ENCODE peak calls at places on chromosomes 2 and 18, in four cellular contexts. One of them, this sample, is unnamed.

GRCh38 chr2:160928854-160929301 is 231.3 kb upstream of the TANK start:
- DNase-seq in CD8-positive, alpha-beta memory T cell: no peak
- DNase-seq in GM23248: peak
- DNase-seq in right lobe of liver: no peak
- DNase-seq in this sample: no peak

GRCh38 chr2:129771606-129772598 is 207.6 kb upstream of the RAB6C start:
- DNase-seq in right lobe of liver: no peak
- DNase-seq in CD8-positive, alpha-beta memory T cell: no peak
- DNase-seq in GM23248: no peak
- DNase-seq in this sample: no peak

GRCh38 chr18:48636436-48636835 is 97.6 kb downstream of the CTIF start:
- DNase-seq in CD8-positive, alpha-beta memory T cell: no peak
- DNase-seq in GM23248: no peak
- DNase-seq in right lobe of liver: no peak
- DNase-seq in this sample: peak

GRCh38 chr18:61474918-61475317 is 141.7 kb downstream of the CDH20 start:
- DNase-seq in GM23248: no peak
- DNase-seq in right lobe of liver: no peak
- DNase-seq in CD8-positive, alpha-beta memory T cell: no peak
- DNase-seq in this sample: no peak

GRCh38 chr2:226625951-226626350 is 173.7 kb downstream of the IRS1 start:
- DNase-seq in right lobe of liver: no peak
- DNase-seq in GM23248: no peak
- DNase-seq in CD8-positive, alpha-beta memory T cell: no peak
- DNase-seq in this sample: no peak

GRCh38 chr2:74843371-74844298 is 9.7 kb downstream of the HK2 start:
- DNase-seq in GM23248: peak
- DNase-seq in right lobe of liver: no peak
- DNase-seq in CD8-positive, alpha-beta memory T cell: no peak
- DNase-seq in this sample: no peak

GRCh38 chr18:3457261-3457724 is 7.3 kb downstream of the TGIF1 start:
- DNase-seq in CD8-positive, alpha-beta memory T cell: no peak
- DNase-seq in right lobe of liver: no peak
- DNase-seq in GM23248: no peak
- DNase-seq in this sample: no peak

GRCh38 chr2:216327447-216327846 is 44.8 kb downstream of the MARCHF4 start:
- DNase-seq in CD8-positive, alpha-beta memory T cell: no peak
- DNase-seq in GM23248: no peak
- DNase-seq in right lobe of liver: no peak
- DNase-seq in this sample: no peak

GRCh38 chr18:48942554-48943261 is 8.1 kb downstream of the SMAD7 start:
- DNase-seq in CD8-positive, alpha-beta memory T cell: no peak
- DNase-seq in right lobe of liver: peak
- DNase-seq in GM23248: peak
- DNase-seq in this sample: peak

GRCh38 chr2:95361216-95361980 is 41.1 kb upstream of the FAHD2A start:
- DNase-seq in GM23248: no peak
- DNase-seq in right lobe of liver: peak
- DNase-seq in CD8-positive, alpha-beta memory T cell: no peak
- DNase-seq in this sample: peak

GRCh38 chr2:19355416-19355821 is 3.0 kb downstream of the OSR1 start:
- DNase-seq in GM23248: peak
- DNase-seq in right lobe of liver: no peak
- DNase-seq in CD8-positive, alpha-beta memory T cell: no peak
- DNase-seq in this sample: no peak

GRCh38 chr2:26582890-26583289 is 58.3 kb downstream of the CIB4 start:
- DNase-seq in right lobe of liver: no peak
- DNase-seq in GM23248: no peak
- DNase-seq in CD8-positive, alpha-beta memory T cell: no peak
- DNase-seq in this sample: peak

GRCh38 chr2:46494596-46494995 is 15.2 kb downstream of the TMEM247 start:
- DNase-seq in CD8-positive, alpha-beta memory T cell: no peak
- DNase-seq in GM23248: no peak
- DNase-seq in right lobe of liver: no peak
- DNase-seq in this sample: no peak
- H3K27ac ChIP-seq in CD8-positive, alpha-beta memory T cell: no peak
- H3K27ac ChIP-seq in GM23248: no peak
- H3K27ac ChIP-seq in right lobe of liver: no peak
- H3K27ac ChIP-seq in this sample: no peak

DNA sequence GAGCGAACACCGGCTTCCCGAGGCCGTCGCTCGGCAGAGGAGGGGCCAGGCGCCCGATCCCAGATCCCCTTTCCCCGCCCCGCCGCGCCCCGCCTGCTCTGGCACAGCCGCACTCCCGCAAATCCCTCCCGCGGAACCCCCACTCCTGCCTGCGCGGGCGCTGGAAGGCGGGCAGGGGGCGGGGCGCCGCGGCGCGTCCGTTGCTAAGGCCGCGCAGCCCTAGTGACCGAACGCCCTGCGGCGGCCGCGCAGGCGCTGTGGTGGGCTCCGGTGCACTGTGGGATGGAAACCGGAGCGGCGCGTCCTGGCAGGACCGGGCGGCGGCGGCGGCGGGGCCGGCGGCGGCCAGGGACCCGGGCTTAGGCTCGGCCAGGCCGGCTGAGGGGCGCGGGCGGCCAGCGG is at the start of gene TRAF3IP1:
- DNase-seq in GM23248: peak
- DNase-seq in right lobe of liver: peak
- DNase-seq in CD8-positive, alpha-beta memory T cell: peak
- DNase-seq in this sample: peak
- H3K4me3 ChIP-seq in GM23248: peak
- H3K4me3 ChIP-seq in right lobe of liver: peak
- H3K4me3 ChIP-seq in CD8-positive, alpha-beta memory T cell: peak
- H3K4me3 ChIP-seq in this sample: peak

GRCh38 chr18:22322251-22322691 is 95.4 kb downstream of the CTAGE1 start:
- DNase-seq in CD8-positive, alpha-beta memory T cell: no peak
- DNase-seq in GM23248: no peak
- DNase-seq in right lobe of liver: no peak
- DNase-seq in this sample: no peak

GRCh38 chr18:22320736-22321135 is 97.0 kb downstream of the CTAGE1 start:
- DNase-seq in GM23248: no peak
- DNase-seq in right lobe of liver: no peak
- DNase-seq in CD8-positive, alpha-beta memory T cell: no peak
- DNase-seq in this sample: no peak

GRCh38 chr18:22325396-22325795 is 92.3 kb downstream of the CTAGE1 start:
- DNase-seq in right lobe of liver: no peak
- DNase-seq in GM23248: no peak
- DNase-seq in CD8-positive, alpha-beta memory T cell: no peak
- DNase-seq in this sample: no peak

GRCh38 chr18:22320155-22320554 is 97.6 kb downstream of the CTAGE1 start:
- DNase-seq in CD8-positive, alpha-beta memory T cell: no peak
- DNase-seq in GM23248: no peak
- DNase-seq in right lobe of liver: no peak
- DNase-seq in this sample: no peak

GRCh38 chr18:22324191-22325131 is 93.3 kb downstream of the CTAGE1 start:
- DNase-seq in CD8-positive, alpha-beta memory T cell: no peak
- DNase-seq in right lobe of liver: no peak
- DNase-seq in GM23248: peak
- DNase-seq in this sample: peak
- H3K27ac ChIP-seq in CD8-positive, alpha-beta memory T cell: no peak
- H3K27ac ChIP-seq in right lobe of liver: no peak
- H3K27ac ChIP-seq in GM23248: no peak
- H3K27ac ChIP-seq in this sample: peak

DNA sequence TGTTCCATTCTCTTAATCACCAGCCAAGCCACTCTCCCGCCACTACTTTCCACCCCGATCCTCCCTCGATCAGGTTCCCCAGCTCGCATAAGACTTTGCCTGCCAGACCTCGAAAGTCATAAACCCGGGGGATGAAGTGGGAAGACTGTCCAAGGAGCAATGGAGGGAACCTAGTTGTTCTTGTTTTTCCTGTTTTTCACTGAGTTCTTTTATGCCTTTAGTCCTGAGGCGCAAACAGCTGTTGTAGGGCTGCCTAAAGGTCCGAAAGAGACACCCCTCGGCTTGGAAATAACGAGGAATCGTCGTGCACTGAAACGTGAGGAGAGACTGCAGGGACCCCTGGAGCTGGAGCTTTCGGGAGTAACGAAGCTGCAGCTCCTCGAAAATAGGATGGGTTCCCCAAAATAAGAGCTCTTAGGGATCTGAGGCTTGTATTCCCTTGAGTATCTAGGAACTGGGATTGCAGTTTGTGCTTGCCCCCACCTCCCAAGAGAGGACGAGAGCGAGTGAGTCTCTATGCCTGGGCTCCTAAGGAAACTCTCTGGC is 1.7 kb upstream of the HOXD12 start:
- DNase-seq in GM23248: no peak
- DNase-seq in CD8-positive, alpha-beta memory T cell: no peak
- DNase-seq in right lobe of liver: no peak
- DNase-seq in this sample: no peak
- H3K4me3 ChIP-seq in GM23248: peak
- H3K4me3 ChIP-seq in CD8-positive, alpha-beta memory T cell: no peak
- H3K4me3 ChIP-seq in right lobe of liver: no peak
- H3K4me3 ChIP-seq in this sample: no peak

GRCh38 chr2:66436546-66436945 is 1.6 kb downstream of the MEIS1 start:
- DNase-seq in GM23248: peak
- DNase-seq in CD8-positive, alpha-beta memory T cell: no peak
- DNase-seq in right lobe of liver: no peak
- DNase-seq in this sample: no peak

GRCh38 chr2:66437055-66437454 is 2.1 kb downstream of the MEIS1 start:
- DNase-seq in CD8-positive, alpha-beta memory T cell: no peak
- DNase-seq in right lobe of liver: no peak
- DNase-seq in GM23248: peak
- DNase-seq in this sample: no peak

GRCh38 chr2:66434679-66435548 is at the start of gene MEIS1:
- DNase-seq in CD8-positive, alpha-beta memory T cell: no peak
- DNase-seq in GM23248: peak
- DNase-seq in right lobe of liver: peak
- DNase-seq in this sample: peak

GRCh38 chr2:66435549-66435875 is 587 bp downstream of the MEIS1 start:
- DNase-seq in right lobe of liver: no peak
- DNase-seq in GM23248: peak
- DNase-seq in CD8-positive, alpha-beta memory T cell: no peak
- DNase-seq in this sample: no peak

DNA sequence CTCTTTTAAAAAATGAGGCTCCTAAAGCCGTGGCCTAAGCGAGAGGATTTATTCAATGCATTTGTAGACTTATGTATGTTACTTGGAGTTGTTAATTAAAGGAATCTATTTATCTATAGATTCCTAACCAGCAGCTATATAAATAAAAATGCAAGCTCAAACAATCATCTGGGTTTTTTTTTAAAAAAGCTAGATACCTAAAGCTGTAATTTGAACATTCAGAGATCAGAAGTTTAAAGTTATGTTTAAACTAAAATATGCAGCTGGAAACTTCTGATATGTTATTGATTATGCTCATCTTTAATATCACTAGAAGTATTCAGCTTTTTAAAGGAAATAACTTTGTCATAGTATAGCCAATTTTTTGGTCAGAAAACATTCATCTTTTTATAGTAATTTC is 1.0 kb downstream of the MEIS1 start:
- DNase-seq in GM23248: no peak
- DNase-seq in CD8-positive, alpha-beta memory T cell: no peak
- DNase-seq in right lobe of liver: no peak
- DNase-seq in this sample: no peak
- H3K27ac ChIP-seq in GM23248: peak
- H3K27ac ChIP-seq in CD8-positive, alpha-beta memory T cell: peak
- H3K27ac ChIP-seq in right lobe of liver: peak
- H3K27ac ChIP-seq in this sample: peak

DNA sequence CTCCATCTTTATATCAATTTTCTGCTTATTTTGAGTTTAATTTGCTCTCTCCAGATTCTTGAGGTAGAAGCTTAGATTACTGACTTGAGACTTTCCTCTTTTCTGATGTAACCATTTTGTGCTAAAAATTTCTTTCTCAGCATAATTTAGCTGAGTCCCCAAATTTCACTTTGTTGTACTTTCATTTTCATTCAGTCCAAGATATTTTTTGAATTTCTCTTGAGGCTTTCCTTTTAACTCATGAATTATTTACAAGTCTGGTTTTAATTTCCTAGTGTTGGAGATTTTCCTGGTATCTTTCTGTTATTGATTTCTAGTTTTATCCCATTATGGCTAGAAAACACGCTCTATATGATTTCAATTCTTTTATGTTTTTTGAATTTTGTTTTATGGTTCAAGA is 144.7 kb upstream of the PGAP1 start:
- DNase-seq in CD8-positive, alpha-beta memory T cell: no peak
- DNase-seq in GM23248: no peak
- DNase-seq in right lobe of liver: no peak
- DNase-seq in this sample: no peak
- H3K4me3 ChIP-seq in CD8-positive, alpha-beta memory T cell: no peak
- H3K4me3 ChIP-seq in GM23248: no peak
- H3K4me3 ChIP-seq in right lobe of liver: no peak
- H3K4me3 ChIP-seq in this sample: no peak

DNA sequence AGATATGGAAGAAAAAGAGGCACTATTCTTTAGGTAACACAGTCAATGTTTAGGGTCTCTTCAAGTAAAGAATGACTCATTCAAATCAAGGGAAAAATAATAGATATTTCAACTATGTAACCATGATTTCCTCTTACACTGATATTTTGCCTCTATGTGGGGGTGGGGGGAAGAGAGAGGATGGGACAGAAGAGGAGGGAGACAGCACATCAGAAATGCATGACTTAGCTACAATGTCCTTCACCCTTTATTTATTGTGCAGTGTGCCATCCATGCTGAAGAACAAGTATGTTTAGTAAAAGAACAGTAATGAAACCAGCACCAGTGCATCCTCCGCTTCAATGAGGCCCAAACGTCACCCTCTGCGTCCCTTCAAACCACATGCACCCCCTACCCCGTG is 204.8 kb downstream of the HDAC4 start:
- DNase-seq in GM23248: no peak
- DNase-seq in CD8-positive, alpha-beta memory T cell: no peak
- DNase-seq in right lobe of liver: no peak
- DNase-seq in this sample: peak
- H3K27ac ChIP-seq in GM23248: no peak
- H3K27ac ChIP-seq in CD8-positive, alpha-beta memory T cell: no peak
- H3K27ac ChIP-seq in right lobe of liver: no peak
- H3K27ac ChIP-seq in this sample: no peak

GRCh38 chr2:105394951-105395611 is 3.8 kb downstream of the FHL2 start:
- DNase-seq in CD8-positive, alpha-beta memory T cell: no peak
- DNase-seq in right lobe of liver: no peak
- DNase-seq in GM23248: peak
- DNase-seq in this sample: no peak

GRCh38 chr2:105396254-105397024 is 2.4 kb downstream of the FHL2 start:
- DNase-seq in CD8-positive, alpha-beta memory T cell: no peak
- DNase-seq in GM23248: peak
- DNase-seq in right lobe of liver: no peak
- DNase-seq in this sample: no peak

GRCh38 chr2:105397025-105397722 is 1.7 kb downstream of the FHL2 start:
- DNase-seq in CD8-positive, alpha-beta memory T cell: no peak
- DNase-seq in right lobe of liver: no peak
- DNase-seq in GM23248: peak
- DNase-seq in this sample: no peak

GRCh38 chr2:105393373-105394055 is 5.3 kb downstream of the FHL2 start:
- DNase-seq in GM23248: peak
- DNase-seq in CD8-positive, alpha-beta memory T cell: no peak
- DNase-seq in right lobe of liver: no peak
- DNase-seq in this sample: no peak

DNA sequence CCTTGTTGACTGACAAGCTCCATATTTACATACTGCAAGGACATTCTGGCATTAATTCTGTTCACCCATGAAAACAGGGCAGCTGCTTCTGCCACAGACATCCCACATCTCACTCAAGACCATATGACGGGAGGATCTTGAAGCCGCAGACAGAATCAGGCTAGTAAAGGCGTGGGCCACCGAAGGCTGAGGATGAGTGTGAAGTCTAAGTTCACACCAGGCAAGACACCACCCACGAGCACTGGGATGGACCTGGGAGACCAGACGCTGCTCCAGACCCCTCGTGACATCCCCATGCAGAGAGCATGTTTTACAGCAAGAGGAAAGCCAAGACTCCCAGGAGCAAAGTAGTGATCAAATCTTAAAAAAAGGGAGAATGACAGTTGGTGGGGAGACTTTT is 3.2 kb downstream of the FHL2 start:
- DNase-seq in right lobe of liver: no peak
- DNase-seq in GM23248: no peak
- DNase-seq in CD8-positive, alpha-beta memory T cell: no peak
- DNase-seq in this sample: no peak
- H3K4me3 ChIP-seq in right lobe of liver: no peak
- H3K4me3 ChIP-seq in GM23248: peak
- H3K4me3 ChIP-seq in CD8-positive, alpha-beta memory T cell: no peak
- H3K4me3 ChIP-seq in this sample: no peak

This sample was measured in upper lobe of right lung.